ENCODE peak calls at places on chromosomes 16 and 17, in seven cellular contexts. K is cardiac fibroblast, A is fibroblast of lung, F is GM23338, U is thoracic aorta, X is breast epithelium, Q is HepG2. Y is an unnamed sample.

GRCh38 chr16:89737341-89738071 is 16.2 kb downstream of the ZNF276 start:
- DNase-seq in F (no peak), X (no peak), U (no peak), Q (no peak), A (no peak), K (no peak), Y (no peak)

GRCh38 chr17:72270530-72270929 is 149.7 kb downstream of the SOX9 start:
- DNase-seq in F (no peak), Q (no peak), K (peak; percentile 72), A (peak; percentile 76), U (no peak), X (no peak), Y (no peak)

GRCh38 chr17:50037321-50038107 is 18.4 kb upstream of the ITGA3 start:
- DNase-seq in A (peak; percentile 81), Q (no peak), F (no peak), K (peak; percentile 92), U (peak; percentile 50), X (no peak), Y (no peak)

GRCh38 chr17:1294157-1294717 is 14.8 kb downstream of the TRARG1 start:
- DNase-seq in K (no peak), A (no peak), F (no peak), U (no peak), X (no peak), Q (no peak), Y (no peak)

GRCh38 chr16:3578610-3579551 is 1.7 kb upstream of the NLRC3 start:
- DNase-seq in F (peak; percentile 39), U (no peak), K (no peak), A (peak; percentile 20), Q (no peak), X (no peak), Y (no peak)

GRCh38 chr16:78742501-78743283 is 643.2 kb downstream of the WWOX start:
- DNase-seq in X (no peak), K (no peak), U (no peak), F (no peak), Q (no peak), A (peak; percentile 10), Y (no peak)

GRCh38 chr17:74373838-74374606 is 6.7 kb downstream of the GPR142 start:
- DNase-seq in F (no peak), K (no peak), U (no peak), Q (peak; percentile 95), X (no peak), A (no peak), Y (no peak)

GRCh38 chr17:10177921-10178788 is 20.3 kb downstream of the GAS7 start:
- DNase-seq in Q (no peak), F (peak; percentile 88), X (no peak), A (peak; percentile 34), K (peak; percentile 57), U (no peak), Y (no peak)

GRCh38 chr17:67608691-67609090 is 109.0 kb upstream of the NOL11 start:
- DNase-seq in U (no peak), F (no peak), X (no peak), K (peak; percentile 79), Q (no peak), A (peak; percentile 66), Y (no peak)

GRCh38 chr17:1095853-1096675 is 83.7 kb downstream of the ABR start:
- DNase-seq in F (no peak), X (no peak), U (no peak), K (no peak), A (no peak), Q (no peak), Y (no peak)

GRCh38 chr17:77281904-77282367 is 141.2 kb downstream of the SEC14L1 start:
- DNase-seq in A (no peak), F (peak; percentile 61), U (no peak), K (peak; percentile 57), Q (no peak), X (no peak), Y (no peak)

GRCh38 chr17:69853533-69854262 is 221.3 kb upstream of the KCNJ16 start:
- DNase-seq in F (no peak), Q (no peak), A (peak; percentile 54), X (no peak), U (no peak), K (peak; percentile 64), Y (no peak)

GRCh38 chr17:29176500-29177351 is 3.5 kb downstream of the MYO18A start:
- DNase-seq in Q (peak; percentile 69), F (peak; percentile 80), U (no peak), X (no peak), A (peak; percentile 44), K (peak; percentile 47), Y (no peak)

GRCh38 chr16:2190659-2191445 is 5.6 kb downstream of the CASKIN1 start:
- DNase-seq in A (no peak), Q (peak; percentile 35), X (no peak), K (no peak), F (no peak), U (no peak), Y (no peak)

GRCh38 chr16:81767987-81768592 is 11.0 kb upstream of the PLCG2 start:
- DNase-seq in U (no peak), A (no peak), Q (peak; percentile 93), F (no peak), X (no peak), K (no peak), Y (no peak)

GRCh38 chr16:66286527-66286926 is 80.0 kb upstream of the CDH5 start:
- DNase-seq in K (no peak), F (no peak), A (no peak), X (no peak), U (no peak), Q (no peak), Y (no peak)

GRCh38 chr16:82236415-82236814 is 66.4 kb upstream of the MPHOSPH6 start:
- DNase-seq in K (no peak), X (no peak), F (no peak), U (no peak), Q (no peak), A (no peak), Y (no peak)

GRCh38 chr17:67813803-67814180 is 11.5 kb upstream of the BPTF start:
- DNase-seq in U (no peak), X (no peak), K (no peak), Q (no peak), F (no peak), A (no peak), Y (no peak)

GRCh38 chr17:44269795-44270320 is 1.9 kb upstream of the SLC4A1 start:
- DNase-seq in U (no peak), K (peak; percentile 7), F (no peak), A (no peak), X (no peak), Q (no peak), Y (no peak)

GRCh38 chr16:26177438-26177837 is 485.7 kb downstream of the HS3ST4 start:
- DNase-seq in U (no peak), K (no peak), X (no peak), F (peak; percentile 65), Q (no peak), A (no peak), Y (no peak)

GRCh38 chr17:17146791-17147406 is 59.2 kb downstream of the PLD6 start:
- DNase-seq in X (no peak), A (peak; percentile 57), Q (peak; percentile 41), K (no peak), U (no peak), F (peak; percentile 72), Y (no peak)

GRCh38 chr17:21218101-21218500 is 4.1 kb upstream of the TMEM11 start:
- DNase-seq in Q (no peak), U (no peak), F (peak; percentile 79), K (no peak), X (no peak), A (no peak), Y (no peak)
- TF ChIP-seq CTCF in Q (peak; percentile 6), U (no peak), F (peak; percentile 36), K (no peak), X (no peak), A (no peak), Y (no peak)

GRCh38 chr16:77724174-77724573 is 1.9 kb downstream of the NUDT7 start:
- DNase-seq in K (no peak), Q (peak; percentile 44), A (no peak), F (no peak), U (no peak), X (no peak), Y (no peak)
- TF ChIP-seq CTCF in K (no peak), Q (no peak), A (no peak), F (no peak), U (no peak), X (no peak), Y (no peak)

GRCh38 chr17:14882131-14882530 is 383.0 kb downstream of the PMP22 start:
- DNase-seq in U (no peak), Q (no peak), X (no peak), K (no peak), A (no peak), F (no peak), Y (no peak)

DNA sequence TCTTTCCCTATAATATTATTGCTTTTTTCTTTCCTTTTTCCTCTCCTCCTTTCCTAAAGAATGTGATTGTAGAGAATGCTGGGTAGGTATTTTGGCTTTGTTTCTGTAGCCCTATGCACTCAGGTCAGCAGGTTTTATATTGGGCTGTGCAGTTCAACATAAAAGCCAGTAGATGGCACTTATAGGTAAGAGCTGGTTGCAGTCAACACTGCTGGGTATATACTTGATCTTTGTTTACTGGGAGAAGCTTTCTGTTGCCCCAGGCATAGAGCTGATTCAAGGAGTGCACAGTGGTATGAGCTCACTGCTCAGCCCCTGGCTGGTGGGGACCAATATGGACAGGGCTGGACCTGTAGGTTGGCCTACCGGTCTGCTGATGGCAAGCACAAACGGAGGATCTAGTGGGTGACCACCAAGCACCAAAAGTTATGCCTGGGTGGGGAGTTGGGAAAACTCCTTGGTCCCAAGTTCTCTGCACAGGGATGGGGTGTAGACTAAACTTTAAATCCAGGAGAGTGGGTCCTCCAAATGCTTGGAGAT is 378.9 kb downstream of the PMP22 start:
- DNase-seq in K (peak; percentile 8), U (no peak), X (no peak), F (peak; percentile 74), A (no peak), Q (peak; percentile 9), Y (no peak)
- TF ChIP-seq CTCF in K (peak; percentile 41), U (no peak), X (no peak), F (peak; percentile 67), A (peak; percentile 32), Q (peak; percentile 43), Y (no peak)

DNA sequence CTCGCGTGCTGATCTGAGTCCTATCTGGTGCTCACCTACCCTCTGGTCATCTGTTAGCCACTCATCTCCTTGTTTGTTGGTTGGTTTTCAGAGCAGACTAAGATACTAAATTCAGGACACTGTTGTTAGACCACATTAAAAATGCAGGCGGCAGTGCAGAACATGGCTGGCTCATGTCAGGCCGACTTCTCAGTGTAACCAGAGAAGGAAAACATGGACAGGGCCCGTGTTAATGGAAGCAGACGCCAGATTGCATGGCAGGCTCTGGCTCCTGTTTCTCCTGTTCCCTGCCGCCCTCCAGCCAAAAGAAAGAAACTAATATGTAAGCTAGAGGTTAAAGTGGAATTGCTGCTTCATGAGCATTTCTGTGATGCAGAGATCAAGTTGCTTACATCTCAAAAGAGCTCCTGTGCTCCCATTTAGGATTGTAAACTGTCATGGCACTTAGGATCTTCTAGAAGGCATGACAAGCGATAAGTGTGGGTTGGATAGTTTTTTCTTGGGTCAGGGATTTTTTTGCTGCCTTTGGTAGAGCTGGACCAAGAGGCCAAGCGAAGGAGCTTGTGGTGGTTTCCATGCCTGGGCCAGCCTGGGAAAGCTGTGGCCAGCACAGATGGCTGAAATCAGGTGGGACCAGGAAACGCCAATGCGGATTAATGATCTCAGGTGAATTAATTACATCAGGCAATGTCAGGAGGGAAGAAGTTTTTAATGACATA is 56.1 kb downstream of the YPEL2 start:
- DNase-seq in K (peak; percentile 8), A (no peak), X (no peak), Q (no peak), U (no peak), F (no peak), Y (no peak)
- TF ChIP-seq CTCF in K (no peak), A (no peak), X (no peak), Q (no peak), U (no peak), F (no peak), Y (no peak)

Y was measured in omental fat pad.